ENCODE peak calls at places on chromosome 12, in eight cellular contexts. P is astrocyte; R is aorta; V is ureter; D is stimulated activated CD4-positive, alpha-beta T cell treated with anti-CD3 and anti-CD28 coated beads, Interleukin-1b, Interleukin-23, amount 100 ng/mL, for 4 hours; M is occipital lobe; C is non-pigmented ciliary epithelial cell; G is iPS-NIHi11. L is an unnamed sample.
A peak's percentile ranks its signal among the peaks of the same experiment; 100 is the strongest.

GRCh38 chr12:23002381-23002780 is 377.4 kb downstream of the ETNK1 start:
- DNase-seq in M (no peak), C (no peak), P (no peak), G (no peak), R (no peak), V (no peak), D (no peak), L (no peak)

GRCh38 chr12:24014240-24014639 is 64.8 kb upstream of the SOX5 start:
- DNase-seq in G (no peak), M (no peak), D (no peak), R (no peak), P (no peak), C (no peak), V (no peak), L (no peak)

GRCh38 chr12:71877335-71878121 is 38.0 kb downstream of the TBC1D15 start:
- DNase-seq in P (no peak), C (no peak), G (no peak), D (no peak), V (no peak), M (no peak), R (no peak), L (no peak)

GRCh38 chr12:94458882-94459772 is 540 bp downstream of the CEP83 start:
- DNase-seq in R (no peak), G (no peak), M (no peak), P (peak; percentile 37), D (no peak), C (no peak), V (no peak), L (peak; percentile 55)

GRCh38 chr12:123270380-123271181 is 1.1 kb downstream of the CDK2AP1 start:
- DNase-seq in G (no peak), D (no peak), V (peak; percentile 56), R (peak; percentile 79), P (peak; percentile 20), M (no peak), C (no peak), L (peak; percentile 30)

GRCh38 chr12:78949532-78949931 is 85.0 kb downstream of the SYT1 start:
- DNase-seq in M (no peak), D (no peak), C (no peak), P (no peak), R (no peak), V (no peak), G (no peak), L (no peak)

GRCh38 chr12:65784616-65785015 is 39.7 kb upstream of the HMGA2 start:
- DNase-seq in P (no peak), V (no peak), M (no peak), R (no peak), G (no peak), C (no peak), D (no peak), L (no peak)

GRCh38 chr12:14256139-14256538 is 109.3 kb upstream of the ATF7IP start:
- DNase-seq in V (no peak), C (no peak), D (no peak), R (no peak), M (no peak), P (peak; percentile 60), G (no peak), L (peak; percentile 78)

L was measured in M059J.